ENCODE peak calls at places on chromosomes 7 and 10, in five cellular contexts. N, E, I, J and O are unnamed samples.

GRCh38 chr10:32190890-32191491 is 134.8 kb upstream of the KIF5B start:
- DNase-seq in J (no peak), N (peak), I (no peak), E (no peak), O (no peak)

GRCh38 chr7:152856351-152856750 is 96.8 kb downstream of the ACTR3B start:
- DNase-seq in E (peak), J (no peak), I (no peak), N (no peak), O (no peak)

GRCh38 chr7:151059362-151060112 is at the start of gene SLC4A2:
- DNase-seq in N (peak), I (peak), J (no peak), E (peak), O (peak)

GRCh38 chr10:96271017-96271815 is at the start of gene BLNK:
- DNase-seq in E (no peak), J (peak), N (no peak), I (no peak), O (no peak)

GRCh38 chr10:32692174-32692573 is 246.2 kb downstream of the CCDC7 start:
- DNase-seq in E (no peak), J (no peak), N (peak), I (no peak), O (no peak)

GRCh38 chr10:102113261-102113955 is 6.8 kb downstream of the LDB1 start:
- DNase-seq in N (no peak), I (no peak), J (no peak), E (no peak), O (no peak)

GRCh38 chr10:80473692-80474596 is 19.8 kb downstream of the TSPAN14 start:
- DNase-seq in I (no peak), N (no peak), E (no peak), J (no peak), O (no peak)

GRCh38 chr10:101467286-101467770 is 113.4 kb downstream of the BTRC start:
- DNase-seq in I (peak), E (no peak), N (peak), J (peak), O (peak)

GRCh38 chr7:111734955-111735660 is 172.8 kb upstream of the IMMP2L start:
- DNase-seq in N (no peak), E (no peak), I (no peak), J (no peak), O (no peak)

GRCh38 chr10:73495226-73495883 is 469 bp downstream of the PPP3CB start:
- DNase-seq in I (no peak), N (peak), E (peak), J (peak), O (peak)

GRCh38 chr10:8054498-8055407 is at the start of gene GATA3:
- DNase-seq in I (peak), J (no peak), E (peak), N (no peak), O (peak)

GRCh38 chr10:45418859-45419672 is 45.0 kb downstream of the ALOX5 start:
- DNase-seq in I (peak), J (peak), N (peak), E (peak), O (no peak)

GRCh38 chr10:116836087-116836486 is 13.2 kb upstream of the ENO4 start:
- DNase-seq in I (no peak), N (no peak), J (no peak), E (peak), O (peak)

GRCh38 chr10:79229081-79229541 is 118.2 kb upstream of the PPIF start:
- DNase-seq in I (no peak), N (no peak), E (no peak), J (no peak), O (no peak)

GRCh38 chr10:70270952-70271351 is 12.9 kb downstream of the NPFFR1 start:
- DNase-seq in N (no peak), J (peak), I (no peak), E (no peak), O (no peak)

GRCh38 chr7:17029150-17029549 is 147.4 kb upstream of the AGR3 start:
- DNase-seq in J (no peak), I (no peak), E (no peak), N (no peak), O (no peak)

GRCh38 chr10:46090258-46090812 is 44.3 kb upstream of the MSMB start:
- DNase-seq in E (no peak), I (no peak), J (no peak), N (no peak), O (no peak)

GRCh38 chr7:155459133-155459866 is 1.4 kb downstream of the EN2 start:
- DNase-seq in E (no peak), J (no peak), N (no peak), I (no peak), O (no peak)

GRCh38 chr10:132408367-132408781 is 11.4 kb downstream of the PWWP2B start:
- DNase-seq in N (no peak), I (no peak), E (no peak), J (no peak), O (no peak)

GRCh38 chr7:117012284-117013174 is 59.2 kb downstream of the ST7 start:
- DNase-seq in N (peak), I (no peak), E (no peak), J (peak), O (peak)

GRCh38 chr7:130392456-130392860 is 12.2 kb downstream of the CPA1 start:
- DNase-seq in N (no peak), I (no peak), J (no peak), E (no peak), O (no peak)

GRCh38 chr10:131703941-131704340 is 196.9 kb upstream of the PPP2R2D start:
- DNase-seq in E (no peak), I (no peak), J (no peak), N (no peak), O (no peak)

GRCh38 chr10:71569775-71570588 is 149.6 kb downstream of the C10orf105 start:
- DNase-seq in I (peak), E (peak), N (peak), J (no peak), O (peak)

GRCh38 chr7:34357946-34358345 is 300.1 kb upstream of the NPSR1 start:
- DNase-seq in E (no peak), I (no peak), N (no peak), J (no peak), O (no peak)

GRCh38 chr10:118818621-118819221 is 64.0 kb upstream of the CACUL1 start:
- DNase-seq in N (no peak), I (no peak), J (no peak), E (no peak), O (no peak)

GRCh38 chr7:50069613-50070012 is 23.4 kb downstream of the ZPBP start:
- DNase-seq in N (peak), I (no peak), E (no peak), J (peak), O (no peak)

GRCh38 chr7:64890761-64891666 is 12.1 kb upstream of the ZNF273 start:
- DNase-seq in J (no peak), E (no peak), I (no peak), N (no peak), O (no peak)

GRCh38 chr7:98418271-98418635 is 17.4 kb upstream of the BAIAP2L1 start:
- DNase-seq in J (no peak), I (no peak), E (no peak), N (peak), O (peak)

GRCh38 chr10:130215076-130215917 is 79.1 kb downstream of the GLRX3 start:
- DNase-seq in I (no peak), N (no peak), E (no peak), J (no peak), O (no peak)

GRCh38 chr10:132036153-132036886 is 29.4 kb upstream of the JAKMIP3 start:
- DNase-seq in E (peak), N (no peak), J (no peak), I (no peak), O (peak)

GRCh38 chr10:107336061-107336460 is 171.6 kb upstream of the SORCS1 start:
- DNase-seq in E (no peak), N (no peak), J (no peak), I (no peak), O (no peak)

GRCh38 chr10:114477285-114477684 is 73.0 kb upstream of the AFAP1L2 start:
- DNase-seq in N (peak), I (no peak), J (no peak), E (no peak), O (no peak)

GRCh38 chr7:158803226-158803944 is 25.9 kb downstream of the ESYT2 start:
- DNase-seq in J (no peak), E (no peak), N (no peak), I (no peak), O (no peak)

GRCh38 chr7:75931676-75932075 is 16.7 kb downstream of the POR start:
- DNase-seq in I (no peak), E (no peak), J (no peak), N (no peak), O (no peak)

GRCh38 chr7:46003896-46004875 is 83.1 kb upstream of the IGFBP3 start:
- DNase-seq in E (no peak), I (no peak), J (no peak), N (no peak), O (peak)

GRCh38 chr7:44743750-44744149 is 4.9 kb upstream of the ZMIZ2 start:
- DNase-seq in N (no peak), I (no peak), J (no peak), E (no peak), O (no peak)

GRCh38 chr10:59865101-59865500 is 41.3 kb downstream of the CCDC6 start:
- DNase-seq in J (no peak), E (no peak), I (peak), N (peak), O (peak)
- TF ChIP-seq HDAC2 in J (no peak), E (no peak), I (no peak), N (no peak), O (no peak)

GRCh38 chr7:38428040-38428439 is 154.6 kb upstream of the TARP start:
- DNase-seq in N (no peak), J (no peak), I (no peak), E (no peak), O (no peak)
- TF ChIP-seq HDAC2 in N (no peak), J (no peak), I (no peak), E (no peak), O (no peak)

GRCh38 chr10:126092806-126093205 is 196.4 kb downstream of the FANK1 start:
- DNase-seq in N (no peak), J (no peak), I (no peak), E (no peak), O (no peak)
- TF ChIP-seq HDAC2 in N (no peak), J (no peak), I (no peak), E (no peak), O (no peak)

DNA sequence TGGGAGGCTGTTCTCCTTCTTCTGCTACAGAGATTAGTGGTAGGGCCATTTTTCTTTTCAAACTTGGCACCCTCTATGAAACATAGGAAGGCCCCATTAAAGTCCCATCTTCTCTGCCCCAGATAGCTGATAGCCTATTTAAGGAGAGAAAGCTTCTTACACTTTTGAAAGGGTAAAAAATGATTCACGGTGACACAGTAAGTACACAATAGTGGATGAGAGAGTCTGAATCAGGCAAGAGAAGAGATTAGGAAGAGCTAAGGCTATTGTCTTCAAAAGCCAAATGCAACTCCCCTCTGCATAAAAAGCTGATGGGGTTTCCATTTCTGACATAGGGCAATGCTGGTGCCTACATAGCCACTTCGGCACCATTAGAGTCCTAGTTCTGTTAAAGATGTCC is 3.6 kb downstream of the INA start:
- DNase-seq in N (no peak), J (no peak), E (no peak), I (no peak), O (no peak)
- TF ChIP-seq HDAC2 in N (no peak), J (no peak), E (no peak), I (no peak), O (no peak)

GRCh38 chr7:27248427-27248806 is 5.8 kb downstream of the EVX1 start:
- DNase-seq in E (no peak), I (no peak), N (no peak), J (no peak), O (no peak)
- TF ChIP-seq HDAC2 in E (no peak), I (no peak), N (no peak), J (no peak), O (no peak)

DNA sequence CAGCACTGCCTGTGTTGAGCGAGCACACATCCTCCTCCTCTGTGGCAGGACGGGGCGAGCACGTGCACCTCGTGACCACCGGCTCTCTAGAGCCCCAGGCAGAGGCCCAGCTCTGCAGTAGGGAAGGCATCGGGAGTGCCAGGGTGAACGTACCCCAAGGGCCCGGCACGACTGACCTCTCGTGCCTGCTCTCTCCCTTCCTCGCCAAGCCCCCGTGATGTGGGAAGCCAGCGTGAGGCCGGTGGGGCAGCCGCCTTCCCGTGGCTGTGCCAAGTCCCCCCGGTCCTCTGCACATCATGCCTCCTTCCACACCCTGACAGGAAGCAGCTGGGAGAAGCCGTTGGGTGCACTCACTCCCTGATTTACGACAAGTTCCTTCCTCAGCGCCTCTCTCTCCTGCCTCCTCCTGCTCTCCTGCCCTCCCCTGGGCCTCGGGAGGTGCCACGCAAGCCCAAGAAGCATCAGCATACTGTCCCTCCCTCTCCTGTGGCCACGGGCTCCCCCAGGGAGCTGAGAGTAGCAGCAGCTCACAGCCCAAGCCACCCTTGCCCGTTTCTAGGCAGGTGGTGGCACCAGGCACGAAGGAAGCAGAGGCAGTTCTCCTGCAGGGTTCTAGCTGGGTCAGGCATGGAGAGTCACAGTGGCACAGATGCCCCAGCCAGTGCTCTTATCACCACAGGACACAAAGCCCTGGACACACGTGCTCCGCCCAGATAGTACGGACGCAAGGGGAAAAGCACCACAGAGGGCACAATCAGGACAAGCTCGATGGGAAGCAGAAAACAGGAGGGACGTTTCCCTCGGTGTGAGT is 47.0 kb downstream of the AMZ1 start:
- DNase-seq in J (no peak), N (no peak), E (no peak), I (peak), O (no peak)
- TF ChIP-seq HDAC2 in J (no peak), N (no peak), E (no peak), I (peak), O (no peak)

GRCh38 chr7:103343332-103343731 is 1.2 kb downstream of the DNAJC2 start:
- DNase-seq in E (no peak), N (no peak), J (no peak), I (no peak), O (no peak)

GRCh38 chr7:103343758-103344452 is 662 bp downstream of the DNAJC2 start:
- DNase-seq in I (no peak), J (no peak), N (peak), E (no peak), O (peak)

GRCh38 chr7:103347507-103348267 is at the start of gene PSMC2:
- DNase-seq in N (peak), I (peak), J (peak), E (peak), O (peak)

GRCh38 chr7:103341466-103341865 is 3.1 kb downstream of the DNAJC2 start:
- DNase-seq in J (no peak), E (no peak), I (no peak), N (no peak), O (no peak)

GRCh38 chr7:103344453-103345149 is at the start of gene DNAJC2:
- DNase-seq in I (peak), E (peak), N (peak), J (peak), O (peak)
- TF ChIP-seq HDAC2 in I (peak), E (peak), N (peak), J (no peak), O (no peak)

DNA sequence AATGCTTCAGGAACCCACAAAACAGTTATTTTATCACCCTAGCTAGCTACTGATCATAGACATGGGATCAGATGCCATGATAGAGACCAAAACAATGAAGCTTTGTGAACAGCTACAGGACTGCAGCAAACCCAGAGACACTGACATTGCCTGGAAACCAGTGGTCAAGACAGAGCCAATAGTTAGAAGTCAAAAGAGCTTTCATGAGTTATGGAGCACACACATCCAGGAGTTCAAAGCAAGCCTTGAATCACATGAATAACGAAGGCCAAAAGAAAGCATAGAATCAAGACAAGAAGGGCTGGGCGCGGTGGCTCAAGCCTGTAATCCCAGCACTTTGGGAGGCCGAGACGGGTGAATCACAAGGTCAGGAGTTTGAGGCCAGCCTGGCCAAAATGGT is 34.5 kb upstream of the GSAP start:
- DNase-seq in I (no peak), E (no peak), J (no peak), N (peak), O (no peak)
- TF ChIP-seq HDAC2 in I (no peak), E (no peak), J (no peak), N (no peak), O (no peak)

GRCh38 chr10:88409236-88409635 is 173.9 kb downstream of the RNLS start:
- DNase-seq in E (no peak), I (no peak), N (no peak), J (no peak), O (no peak)
- TF ChIP-seq HDAC2 in E (no peak), I (no peak), N (no peak), J (no peak), O (no peak)